ENCODE peak calls at places on chromosomes 2 and 18, in five cellular contexts. B is K562, J is HCT116, X is SK-N-SH, I is HepG2. Q is an unnamed sample.

GRCh38 chr2:8002765-8003393 is 679.0 kb upstream of the ID2 start:
- DNase-seq in J (no peak), B (no peak), X (no peak), I (no peak), Q (peak; percentile 80)

GRCh38 chr2:40028792-40029488 is 249.9 kb upstream of the THUMPD2 start:
- DNase-seq in X (no peak), J (no peak), B (no peak), I (no peak), Q (peak; percentile 5)

GRCh38 chr18:34867520-34867919 is 157.4 kb downstream of the DTNA start:
- DNase-seq in B (no peak), I (peak; percentile 12), J (peak; percentile 18), X (peak; percentile 57), Q (no peak)

GRCh38 chr2:235793163-235793752 is 299.4 kb downstream of the AGAP1 start:
- DNase-seq in X (peak; percentile 37), J (no peak), I (peak; percentile 12), B (no peak), Q (no peak)

GRCh38 chr2:18477333-18477732 is 83.1 kb downstream of the RDH14 start:
- DNase-seq in I (no peak), X (no peak), B (no peak), J (no peak), Q (no peak)

GRCh38 chr2:1847846-1848598 is 103.7 kb upstream of the PXDN start:
- DNase-seq in I (no peak), X (no peak), B (no peak), J (no peak), Q (no peak)

GRCh38 chr2:61988462-61989366 is 83.2 kb downstream of the COMMD1 start:
- DNase-seq in I (no peak), B (no peak), J (no peak), X (no peak), Q (no peak)

GRCh38 chr2:216619411-216620393 is 13.5 kb upstream of the IGFBP2 start:
- DNase-seq in I (peak; percentile 62), B (no peak), J (no peak), X (peak; percentile 74), Q (no peak)

GRCh38 chr2:133077259-133077822 is 407.3 kb upstream of the LYPD1 start:
- DNase-seq in J (no peak), X (no peak), I (no peak), B (no peak), Q (no peak)

GRCh38 chr2:160203422-160203821 is 3.4 kb upstream of the ITGB6 start:
- DNase-seq in I (no peak), X (no peak), B (no peak), J (no peak), Q (no peak)

GRCh38 chr2:239882335-239882734 is 142.8 kb downstream of the NDUFA10 start:
- DNase-seq in I (peak; percentile 55), J (peak; percentile 55), B (peak; percentile 23), X (peak; percentile 56), Q (no peak)

GRCh38 chr2:101190753-101191516 is 39.8 kb upstream of the TBC1D8 start:
- DNase-seq in B (no peak), I (no peak), X (no peak), J (no peak), Q (no peak)

GRCh38 chr2:14930441-14930840 is 297.9 kb downstream of the LRATD1 start:
- DNase-seq in X (no peak), J (no peak), I (no peak), B (no peak), Q (no peak)

GRCh38 chr18:5510109-5510846 is 33.5 kb downstream of the EPB41L3 start:
- DNase-seq in B (no peak), J (no peak), X (no peak), I (no peak), Q (no peak)

GRCh38 chr2:15691586-15692310 is 100.1 kb downstream of the DDX1 start:
- DNase-seq in X (no peak), J (no peak), B (no peak), I (no peak), Q (no peak)

GRCh38 chr2:31270136-31270535 is 36.2 kb downstream of the EHD3 start:
- DNase-seq in I (no peak), X (no peak), B (no peak), J (no peak), Q (no peak)

GRCh38 chr2:41129988-41130387 is 678.1 kb upstream of the SLC8A1 start:
- DNase-seq in I (no peak), B (no peak), J (no peak), X (no peak), Q (no peak)

GRCh38 chr18:44781890-44782289 is 101.2 kb downstream of the SETBP1 start:
- DNase-seq in J (no peak), X (no peak), I (no peak), B (no peak), Q (no peak)

GRCh38 chr2:201831469-201831868 is 25.1 kb downstream of the CDK15 start:
- DNase-seq in J (no peak), B (no peak), I (no peak), X (no peak), Q (no peak)

GRCh38 chr18:5068856-5069255 is 128.2 kb downstream of the AKAIN1 start:
- DNase-seq in I (no peak), J (no peak), X (no peak), B (no peak), Q (no peak)

GRCh38 chr2:28507806-28508764 is 12.2 kb downstream of the PLB1 start:
- DNase-seq in I (peak; percentile 34), B (peak; percentile 54), J (peak; percentile 73), X (no peak), Q (no peak)

GRCh38 chr2:172128484-172128883 is 25.8 kb upstream of the DLX2 start:
- DNase-seq in B (no peak), J (no peak), I (no peak), X (no peak), Q (no peak)

GRCh38 chr2:102155703-102156515 is 13.4 kb downstream of the IL1R1 start:
- DNase-seq in B (no peak), I (peak; percentile 100), X (no peak), J (no peak), Q (no peak)

GRCh38 chr2:105438104-105438929 is 39.5 kb upstream of the FHL2 start:
- DNase-seq in J (no peak), I (no peak), X (peak; percentile 83), B (no peak), Q (no peak)

GRCh38 chr2:30462131-30462857 is 15.2 kb downstream of the LCLAT1 start:
- DNase-seq in X (no peak), J (no peak), I (no peak), B (no peak), Q (no peak)

GRCh38 chr2:222280795-222281194 is 18.0 kb downstream of the PAX3 start:
- DNase-seq in I (no peak), J (no peak), X (no peak), B (no peak), Q (no peak)

DNA sequence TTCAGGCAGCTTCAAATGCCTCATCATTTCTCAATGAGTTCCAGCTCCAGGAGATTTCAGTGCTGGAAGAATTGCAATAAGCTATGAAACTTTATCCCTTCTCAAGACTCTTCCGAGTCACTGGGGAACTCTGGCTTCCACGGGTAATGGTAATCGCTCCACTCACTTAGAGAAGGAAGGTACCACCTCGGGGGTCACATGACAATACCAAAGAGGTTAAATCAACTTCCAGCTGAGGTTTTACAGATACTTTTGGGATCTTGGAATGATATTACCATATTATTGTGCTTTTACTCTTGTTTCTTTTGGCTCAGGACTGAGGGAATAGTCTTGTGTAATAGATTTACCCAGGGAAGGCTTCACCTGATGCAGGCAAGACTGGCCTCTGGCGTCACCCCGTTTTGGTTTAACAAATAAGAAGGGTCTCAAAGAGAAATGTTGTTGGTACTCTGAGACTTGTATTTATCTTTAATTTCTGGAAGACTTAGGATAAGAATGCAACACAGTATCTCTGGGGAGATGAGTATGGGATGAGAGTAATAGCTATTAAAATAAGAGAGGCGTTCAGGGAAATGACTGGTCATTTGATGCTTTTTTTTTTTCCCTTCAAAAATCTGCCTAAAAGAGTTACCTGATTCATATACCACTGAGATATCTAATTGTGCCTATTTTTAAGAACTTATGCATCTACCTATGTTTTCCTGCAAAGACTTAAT is 316.9 kb upstream of the ZEB2 start:
- DNase-seq in J (no peak), I (no peak), X (no peak), B (no peak), Q (no peak)
- TF ChIP-seq ZBTB33 in J (no peak), I (no peak), X (no peak), B (no peak), Q (no peak)

GRCh38 chr2:168993538-168993937 is 37.6 kb downstream of the ABCB11 start:
- DNase-seq in J (no peak), I (no peak), B (no peak), X (no peak), Q (no peak)

GRCh38 chr2:168992591-168993349 is 38.4 kb downstream of the ABCB11 start:
- DNase-seq in I (no peak), B (no peak), X (no peak), J (no peak), Q (no peak)

GRCh38 chr2:168995744-168996143 is 35.4 kb downstream of the ABCB11 start:
- DNase-seq in I (no peak), J (no peak), B (no peak), X (no peak), Q (no peak)

GRCh38 chr2:168988755-168989154 is 42.4 kb downstream of the ABCB11 start:
- DNase-seq in I (no peak), B (no peak), J (no peak), X (no peak), Q (no peak)

DNA sequence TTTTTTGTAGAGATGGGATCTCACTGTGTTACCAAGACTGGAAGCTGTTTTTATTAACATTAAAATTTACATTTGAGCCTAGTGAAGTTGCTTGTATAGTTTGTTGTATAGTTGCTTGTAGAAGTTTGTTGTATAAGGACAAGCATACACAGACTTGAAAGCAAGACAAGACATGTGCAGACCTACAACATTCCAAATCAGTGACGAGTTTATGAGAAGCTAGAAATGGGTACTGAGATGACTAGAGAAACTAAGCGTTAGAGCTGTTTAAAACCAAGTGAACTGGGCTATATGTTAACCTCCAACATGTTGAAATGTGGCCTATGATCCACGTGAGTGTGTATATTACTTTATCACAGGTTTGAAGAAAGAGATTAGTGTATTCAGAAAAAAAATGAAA is 39.1 kb downstream of the ABCB11 start:
- DNase-seq in X (no peak), J (no peak), I (no peak), B (no peak), Q (no peak)
- TF ChIP-seq ZBTB33 in X (no peak), J (no peak), I (no peak), B (no peak), Q (no peak)

DNA sequence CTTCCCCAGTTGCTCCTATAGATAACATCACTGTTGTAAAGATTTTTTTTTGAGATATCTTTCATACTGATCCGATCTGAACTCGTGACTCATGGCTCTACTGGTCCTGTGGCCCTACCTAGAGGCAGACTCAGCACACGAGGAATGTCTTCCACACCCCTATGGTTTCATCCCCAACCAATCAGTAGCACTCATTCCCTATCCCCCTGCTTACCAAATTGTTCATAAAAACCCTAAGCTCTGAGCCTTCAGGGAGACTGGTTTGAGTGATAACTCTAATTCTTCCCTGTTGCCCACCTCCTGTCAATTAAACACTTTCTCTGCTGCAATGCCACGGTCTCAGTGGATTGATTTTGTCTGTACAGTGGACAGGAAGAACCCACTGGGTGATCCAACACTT is 4.2 kb upstream of the SAP130 start:
- DNase-seq in B (no peak), X (no peak), J (no peak), I (no peak), Q (no peak)
- TF ChIP-seq ZBTB33 in B (no peak), X (no peak), J (no peak), I (no peak), Q (no peak)

DNA sequence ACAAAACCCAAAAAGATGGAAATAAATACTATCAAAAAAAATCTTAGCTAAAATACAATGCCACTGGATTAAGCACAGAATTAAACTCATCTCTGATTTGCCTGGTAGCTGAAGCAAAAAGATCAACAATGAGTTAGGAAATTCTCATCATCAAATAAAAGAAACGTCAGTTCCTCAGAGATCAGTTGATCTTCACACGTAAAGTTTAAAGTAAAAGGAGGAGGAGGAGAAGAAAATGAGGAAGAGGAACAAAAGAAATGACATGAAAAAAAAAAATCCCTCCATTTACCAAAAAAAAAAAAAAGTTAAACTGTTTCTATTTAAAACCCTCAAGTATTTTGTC is 22.6 kb downstream of the KLF7 start:
- DNase-seq in J (no peak), B (no peak), X (no peak), I (no peak), Q (no peak)
- TF ChIP-seq ZBTB33 in J (no peak), B (no peak), X (no peak), I (no peak), Q (no peak)

Q was measured in GM12878.